ENCODE peak calls at places on chromosomes 11 and 22, in nine cellular contexts. X is endothelial cell, F is fibroblast of mammary gland, R is PC-3, W is astrocyte of the spinal cord, A is hepatocyte, Z is HFF-Myc, J is testis, T is prostate gland. N is an unnamed sample.

GRCh38 chr22:48820481-48821345 is 1007.0 kb downstream of the BRD1 start:
- DNase-seq in X (no peak), F (no peak), R (no peak), W (no peak), A (no peak), Z (no peak), J (no peak), T (no peak), N (no peak)

GRCh38 chr11:34627197-34627596 is 6.3 kb downstream of the EHF start:
- DNase-seq in X (no peak), F (no peak), R (no peak), W (no peak), A (no peak), Z (no peak), J (no peak), T (no peak), N (no peak)

GRCh38 chr22:34886812-34887211 is 179.1 kb upstream of the ISX start:
- DNase-seq in X (no peak), F (no peak), R (no peak), W (no peak), A (no peak), Z (no peak), J (no peak), T (no peak), N (no peak)

GRCh38 chr22:36056980-36057379 is 28.4 kb upstream of the RBFOX2 start:
- DNase-seq in X (no peak), F (peak), R (peak), W (no peak), A (no peak), Z (no peak), J (no peak), T (no peak), N (no peak)

GRCh38 chr22:35517207-35517606 is 23.4 kb upstream of the RASD2 start:
- DNase-seq in X (no peak), F (no peak), R (no peak), W (no peak), A (no peak), Z (no peak), J (no peak), T (no peak), N (no peak)

GRCh38 chr11:108588287-108588686 is 5.3 kb downstream of the EXPH5 start:
- DNase-seq in X (no peak), F (no peak), R (peak), W (no peak), A (no peak), Z (no peak), J (no peak), T (no peak), N (no peak)

GRCh38 chr11:8066036-8066910 is 14.7 kb upstream of the TUB start:
- DNase-seq in X (no peak), F (peak), R (no peak), W (no peak), A (no peak), Z (no peak), J (peak), T (no peak), N (no peak)

GRCh38 chr11:11427185-11427944 is 74.3 kb upstream of the CSNK2A3 start:
- DNase-seq in X (peak), F (no peak), R (no peak), W (no peak), A (no peak), Z (no peak), J (no peak), T (no peak), N (no peak)

GRCh38 chr22:39502789-39503464 is 837 bp downstream of the MIEF1 start:
- DNase-seq in X (no peak), F (peak), R (no peak), W (no peak), A (peak), Z (no peak), J (no peak), T (no peak), N (no peak)

GRCh38 chr11:19718976-19719375 is 6.3 kb downstream of the NAV2 start:
- DNase-seq in X (no peak), F (no peak), R (no peak), W (no peak), A (no peak), Z (no peak), J (no peak), T (no peak), N (no peak)

GRCh38 chr11:122711831-122712378 is 56.4 kb downstream of the UBASH3B start:
- DNase-seq in X (no peak), F (no peak), R (peak), W (peak), A (peak), Z (no peak), J (no peak), T (no peak), N (peak)

GRCh38 chr11:64642876-64643257 is 51.8 kb downstream of the SLC22A12 start:
- DNase-seq in X (no peak), F (no peak), R (no peak), W (no peak), A (no peak), Z (no peak), J (no peak), T (no peak), N (no peak)

GRCh38 chr22:32528316-32528715 is 53.7 kb downstream of the FBXO7 start:
- DNase-seq in X (no peak), F (no peak), R (no peak), W (no peak), A (no peak), Z (no peak), J (no peak), T (no peak), N (no peak)

GRCh38 chr11:77590194-77590591 is 440 bp downstream of the AQP11 start:
- DNase-seq in X (peak), F (peak), R (peak), W (peak), A (peak), Z (no peak), J (peak), T (peak), N (peak)

GRCh38 chr11:40240284-40240683 is 1219.2 kb downstream of the LRRC4C start:
- DNase-seq in X (no peak), F (no peak), R (no peak), W (no peak), A (no peak), Z (no peak), J (no peak), T (no peak), N (no peak)

GRCh38 chr11:1057806-1058205 is 16.9 kb upstream of the MUC2 start:
- DNase-seq in X (no peak), F (no peak), R (no peak), W (no peak), A (no peak), Z (no peak), J (no peak), T (no peak), N (no peak)

GRCh38 chr22:38187413-38188212 is 6.0 kb upstream of the PLA2G6 start:
- DNase-seq in X (no peak), F (peak), R (peak), W (no peak), A (peak), Z (no peak), J (no peak), T (peak), N (peak)

GRCh38 chr11:19853016-19853415 is 140.4 kb downstream of the NAV2 start:
- DNase-seq in X (no peak), F (peak), R (peak), W (no peak), A (no peak), Z (no peak), J (no peak), T (no peak), N (no peak)

DNA sequence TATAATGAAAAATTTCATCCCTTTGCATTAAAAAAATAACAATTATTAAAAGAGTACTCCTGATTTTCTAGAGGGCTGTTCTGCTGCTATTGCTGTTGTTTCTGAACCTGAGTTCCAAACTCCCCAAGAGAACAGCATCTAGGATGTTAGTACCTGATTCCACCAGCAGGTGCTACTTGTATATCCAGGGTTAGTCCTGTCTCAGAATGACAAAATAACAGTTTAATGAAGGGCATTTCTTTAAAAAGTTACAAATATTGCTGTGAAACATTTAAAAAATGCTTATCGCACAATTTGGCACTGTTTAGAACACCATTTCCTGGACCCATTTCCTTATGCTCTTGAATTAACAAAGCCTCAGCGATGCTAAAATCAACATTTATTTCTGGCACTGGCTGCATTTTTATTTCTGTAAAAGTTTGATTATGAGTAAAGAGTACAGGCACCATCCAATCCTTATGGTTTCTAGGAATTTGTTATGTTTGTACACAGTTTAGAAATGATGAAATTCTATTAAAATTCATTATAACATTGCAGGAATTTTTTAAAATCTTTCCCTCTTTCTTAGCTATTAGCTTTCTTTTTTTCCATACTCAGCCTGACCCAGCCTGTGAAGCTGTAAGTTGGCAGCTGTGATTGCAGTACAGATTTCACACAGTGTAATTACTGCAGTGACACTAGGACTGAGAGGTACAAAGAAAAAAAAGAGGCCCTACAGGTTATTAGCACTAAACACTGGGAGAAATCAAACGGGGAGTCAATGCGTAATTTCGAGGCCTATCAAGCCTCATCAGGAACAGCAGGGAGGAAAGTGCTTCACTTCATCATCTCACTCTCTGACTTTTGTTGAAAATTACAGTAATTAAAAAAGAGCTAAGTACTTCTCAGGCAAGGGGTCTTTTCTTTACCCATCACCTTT is 208.8 kb downstream of the DCDC1 start:
- DNase-seq in X (peak), F (peak), R (peak), W (no peak), A (no peak), Z (no peak), J (no peak), T (no peak), N (peak)
- TF ChIP-seq CTCF in X (peak), F (peak), R (peak), W (peak), A (no peak), Z (peak), J (peak), T (no peak), N (peak)

GRCh38 chr11:59102259-59102765 is 4.7 kb upstream of the FAM111B start:
- DNase-seq in X (peak), F (peak), R (peak), W (peak), A (peak), Z (no peak), J (peak), T (peak), N (peak)
- TF ChIP-seq CTCF in X (no peak), F (peak), R (peak), W (peak), A (peak), Z (peak), J (peak), T (peak), N (peak)

GRCh38 chr22:42695294-42695693 is 25.4 kb downstream of the A4GALT start:
- DNase-seq in X (no peak), F (no peak), R (no peak), W (no peak), A (no peak), Z (no peak), J (no peak), T (no peak), N (no peak)
- TF ChIP-seq CTCF in X (no peak), F (no peak), R (no peak), W (no peak), A (no peak), Z (no peak), J (no peak), T (no peak), N (no peak)

GRCh38 chr11:14414470-14415461 is 55.8 kb upstream of the RRAS2 start:
- DNase-seq in X (no peak), F (peak), R (no peak), W (no peak), A (no peak), Z (no peak), J (no peak), T (no peak), N (no peak)
- TF ChIP-seq CTCF in X (no peak), F (peak), R (no peak), W (no peak), A (no peak), Z (no peak), J (no peak), T (no peak), N (peak)

GRCh38 chr22:24133187-24133965 is 47.9 kb upstream of the SUSD2 start:
- DNase-seq in X (no peak), F (peak), R (no peak), W (peak), A (no peak), Z (no peak), J (peak), T (no peak), N (peak)
- TF ChIP-seq CTCF in X (no peak), F (peak), R (peak), W (peak), A (peak), Z (peak), J (no peak), T (no peak), N (peak)

DNA sequence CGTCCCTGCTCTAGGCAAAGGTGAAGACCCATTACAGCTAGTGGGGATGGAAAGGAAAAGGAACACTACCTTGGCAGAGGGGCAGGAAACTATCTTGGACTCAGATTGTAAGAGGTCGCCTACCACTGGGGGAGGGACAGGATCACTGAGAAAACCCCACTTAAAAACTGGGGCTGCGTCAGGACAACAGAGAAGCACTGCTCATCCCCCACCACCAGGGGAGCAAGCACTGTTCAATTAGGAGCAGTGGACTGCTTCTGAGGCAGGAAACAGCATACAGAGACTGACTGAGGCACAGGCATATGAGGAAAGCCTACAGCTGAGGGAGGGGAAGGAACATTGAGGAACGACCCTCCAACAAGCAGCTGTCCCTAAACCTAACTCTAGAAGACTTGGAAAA is 20.8 kb upstream of the DLAT start:
- DNase-seq in X (peak), F (no peak), R (peak), W (no peak), A (no peak), Z (no peak), J (no peak), T (no peak), N (no peak)
- TF ChIP-seq CTCF in X (peak), F (peak), R (peak), W (no peak), A (peak), Z (peak), J (peak), T (no peak), N (peak)

DNA sequence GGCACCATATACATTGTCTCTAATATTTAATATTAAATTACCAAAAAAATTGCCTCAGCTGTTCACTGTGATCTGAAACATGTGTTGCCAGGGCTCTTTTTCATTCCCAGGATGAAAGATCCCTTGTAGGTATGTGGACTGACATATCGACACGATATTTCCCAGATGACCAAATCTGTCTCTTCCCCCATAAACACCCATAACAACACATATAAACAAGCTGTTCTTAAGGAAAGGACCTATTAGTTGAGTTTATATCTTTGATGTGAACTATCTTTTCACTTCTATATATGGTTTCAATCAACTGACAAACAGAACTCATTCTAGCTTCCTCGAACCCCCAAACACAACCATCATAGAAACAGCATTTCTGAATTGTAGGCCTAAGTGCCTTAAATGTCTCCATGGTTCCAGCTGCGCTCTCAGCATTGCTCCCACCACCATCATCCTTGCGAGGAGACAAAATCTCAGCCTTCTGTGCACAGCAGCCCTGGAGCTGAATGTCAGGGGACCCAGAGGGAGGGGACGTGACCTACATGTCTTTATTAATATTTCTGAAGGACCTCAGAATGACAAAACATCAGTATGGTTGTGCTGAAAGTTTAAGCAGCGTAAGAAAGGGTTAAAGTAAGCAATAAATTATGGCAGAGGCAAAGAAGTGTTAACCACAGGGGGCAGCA is 67.0 kb downstream of the ETS1 start:
- DNase-seq in X (no peak), F (peak), R (no peak), W (no peak), A (no peak), Z (no peak), J (no peak), T (no peak), N (no peak)
- TF ChIP-seq CTCF in X (no peak), F (peak), R (no peak), W (no peak), A (peak), Z (no peak), J (no peak), T (no peak), N (peak)

GRCh38 chr11:26134053-26134452 is 197.9 kb upstream of the ANO3 start:
- DNase-seq in X (no peak), F (no peak), R (no peak), W (no peak), A (no peak), Z (no peak), J (no peak), T (no peak), N (no peak)

GRCh38 chr11:26137651-26138050 is 194.3 kb upstream of the ANO3 start:
- DNase-seq in X (no peak), F (peak), R (no peak), W (no peak), A (no peak), Z (no peak), J (no peak), T (no peak), N (peak)

DNA sequence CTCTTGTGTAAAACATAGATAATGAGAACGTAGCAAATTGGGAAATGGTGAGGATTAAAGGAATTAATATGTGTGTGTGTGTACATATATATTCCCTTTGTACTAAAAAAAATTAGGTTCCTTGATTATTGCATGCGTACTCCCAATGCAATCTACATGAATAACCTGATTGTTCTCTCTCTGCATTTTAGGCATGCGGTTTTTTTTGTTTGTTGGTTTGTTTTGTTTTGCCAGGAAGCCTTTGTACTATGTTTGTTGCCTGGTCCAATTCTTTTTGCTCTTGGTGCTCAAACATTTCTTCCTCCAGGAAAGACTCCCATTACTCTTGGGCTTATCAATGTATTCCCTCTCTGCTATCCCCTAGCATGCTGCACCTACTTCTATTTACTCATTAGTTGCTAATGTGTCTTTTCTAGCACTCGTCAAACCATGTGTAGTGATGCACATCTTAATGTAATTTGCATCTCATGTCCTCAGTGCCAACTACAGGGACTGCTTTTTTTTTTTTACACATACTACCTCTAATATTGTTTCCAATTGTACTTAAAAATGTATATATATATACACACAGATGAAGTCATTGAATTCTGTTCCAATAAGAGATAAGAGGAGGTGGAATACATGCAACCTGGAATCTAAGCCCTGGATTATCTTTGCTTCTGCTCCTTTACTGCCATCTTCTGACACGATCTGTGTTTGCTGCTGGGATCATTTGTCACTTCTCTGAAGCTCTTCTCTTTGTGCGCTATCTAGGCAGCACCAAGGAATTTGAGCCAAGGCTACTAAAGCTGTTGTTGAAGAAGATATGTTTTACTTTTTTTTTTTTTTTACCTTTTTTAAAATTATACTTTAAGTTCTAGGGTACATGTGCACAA is 197.2 kb upstream of the ANO3 start:
- DNase-seq in X (peak), F (peak), R (peak), W (peak), A (peak), Z (no peak), J (no peak), T (no peak), N (peak)
- TF ChIP-seq CTCF in X (no peak), F (peak), R (no peak), W (peak), A (peak), Z (no peak), J (no peak), T (peak), N (peak)

GRCh38 chr11:118522571-118523072 is 4.7 kb upstream of the TTC36 start:
- DNase-seq in X (peak), F (peak), R (peak), W (peak), A (peak), Z (no peak), J (peak), T (no peak), N (peak)
- TF ChIP-seq CTCF in X (no peak), F (peak), R (peak), W (peak), A (peak), Z (peak), J (peak), T (peak), N (peak)

DNA sequence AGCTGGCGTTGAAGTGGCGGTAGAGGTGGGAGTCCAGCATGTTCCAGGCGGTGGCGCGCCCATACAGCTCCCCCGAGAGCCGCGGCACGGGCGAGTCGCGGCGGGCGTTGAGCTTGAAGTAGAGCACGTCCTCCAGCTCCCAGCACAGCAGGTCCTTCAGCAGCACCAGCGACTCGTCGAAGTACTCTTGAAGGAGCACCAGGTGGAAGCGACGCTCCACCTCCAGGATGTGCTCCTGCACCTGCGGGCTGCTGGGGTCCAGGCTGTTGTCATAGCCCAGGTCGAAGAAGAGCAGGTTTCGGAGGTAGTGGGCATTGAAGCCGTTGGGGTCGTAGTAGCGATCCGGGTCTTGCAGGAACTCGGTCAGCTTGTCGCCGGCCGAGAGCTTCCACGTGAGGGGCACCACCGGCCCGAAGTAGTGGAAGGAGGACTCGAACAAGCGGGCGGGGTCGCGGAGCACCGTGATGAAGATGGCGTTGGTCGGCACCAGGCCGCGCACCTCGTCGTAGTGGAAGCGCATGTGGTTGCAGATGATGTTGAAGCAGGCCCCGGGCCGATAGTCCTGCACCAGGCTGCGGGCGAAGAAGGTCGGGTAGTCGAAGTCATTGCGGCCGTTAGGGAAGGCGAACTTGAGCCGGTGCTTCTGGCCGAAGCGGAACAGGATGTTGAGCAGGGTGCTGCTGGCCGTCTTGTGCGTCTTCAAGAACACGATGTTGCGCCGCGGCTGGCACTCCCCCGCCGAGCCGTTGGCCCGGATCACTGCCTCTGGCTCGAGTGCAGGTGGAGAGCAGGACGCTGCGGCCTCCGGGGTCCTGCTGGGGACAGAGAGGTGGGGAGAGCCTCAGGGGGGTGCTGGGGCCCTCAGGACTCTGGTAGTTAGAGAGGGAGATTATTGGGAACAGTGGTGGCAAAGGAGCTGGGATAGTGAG is 9.0 kb upstream of the SEC14L6 start:
- DNase-seq in X (no peak), F (no peak), R (no peak), W (no peak), A (no peak), Z (no peak), J (no peak), T (no peak), N (no peak)
- TF ChIP-seq CTCF in X (no peak), F (no peak), R (no peak), W (no peak), A (no peak), Z (no peak), J (no peak), T (no peak), N (no peak)